ENCODE peak calls at places on chromosomes 12 and 14, in seven cellular contexts. One of them, this sample, is unnamed.

GRCh38 chr12:52059582-52060497 is 8.6 kb downstream of the NR4A1 start:
- DNase-seq in AG04450: no peak
- DNase-seq in HuH-7.5: no peak
- DNase-seq in HFF-Myc: no peak
- DNase-seq in CD4-positive, alpha-beta T cell: no peak
- DNase-seq in activated CD4-positive, CD25-positive, alpha-beta regulatory T cell: no peak
- DNase-seq in LoVo: no peak
- DNase-seq in this sample: no peak

GRCh38 chr14:71209888-71210287 is 302.6 kb downstream of the PCNX1 start:
- DNase-seq in CD4-positive, alpha-beta T cell: no peak
- DNase-seq in HuH-7.5: no peak
- DNase-seq in activated CD4-positive, CD25-positive, alpha-beta regulatory T cell: no peak
- DNase-seq in HFF-Myc: peak
- DNase-seq in LoVo: no peak
- DNase-seq in AG04450: no peak
- DNase-seq in this sample: no peak

GRCh38 chr12:113040722-113041168 is 15.8 kb upstream of the DTX1 start:
- DNase-seq in LoVo: peak
- DNase-seq in AG04450: no peak
- DNase-seq in HFF-Myc: peak
- DNase-seq in CD4-positive, alpha-beta T cell: no peak
- DNase-seq in HuH-7.5: no peak
- DNase-seq in activated CD4-positive, CD25-positive, alpha-beta regulatory T cell: no peak
- DNase-seq in this sample: no peak

GRCh38 chr14:99768381-99768780 is 24.8 kb upstream of the EML1 start:
- DNase-seq in AG04450: no peak
- DNase-seq in activated CD4-positive, CD25-positive, alpha-beta regulatory T cell: no peak
- DNase-seq in HuH-7.5: no peak
- DNase-seq in HFF-Myc: no peak
- DNase-seq in LoVo: no peak
- DNase-seq in CD4-positive, alpha-beta T cell: no peak
- DNase-seq in this sample: no peak

GRCh38 chr12:94615284-94616216 is 34.8 kb downstream of the TMCC3 start:
- DNase-seq in LoVo: peak
- DNase-seq in HFF-Myc: no peak
- DNase-seq in HuH-7.5: no peak
- DNase-seq in AG04450: peak
- DNase-seq in CD4-positive, alpha-beta T cell: no peak
- DNase-seq in activated CD4-positive, CD25-positive, alpha-beta regulatory T cell: no peak
- DNase-seq in this sample: no peak

GRCh38 chr12:126742326-126742725 is 1524.6 kb upstream of the TMEM132C start:
- DNase-seq in HFF-Myc: no peak
- DNase-seq in HuH-7.5: no peak
- DNase-seq in AG04450: no peak
- DNase-seq in activated CD4-positive, CD25-positive, alpha-beta regulatory T cell: no peak
- DNase-seq in LoVo: no peak
- DNase-seq in CD4-positive, alpha-beta T cell: no peak
- DNase-seq in this sample: no peak

GRCh38 chr12:45290218-45290609 is 74.3 kb downstream of the ANO6 start:
- DNase-seq in AG04450: peak
- DNase-seq in LoVo: no peak
- DNase-seq in activated CD4-positive, CD25-positive, alpha-beta regulatory T cell: no peak
- DNase-seq in CD4-positive, alpha-beta T cell: no peak
- DNase-seq in HFF-Myc: peak
- DNase-seq in HuH-7.5: no peak
- DNase-seq in this sample: no peak

GRCh38 chr14:66099451-66099850 is 386.7 kb upstream of the CCDC196 start:
- DNase-seq in HFF-Myc: no peak
- DNase-seq in HuH-7.5: no peak
- DNase-seq in activated CD4-positive, CD25-positive, alpha-beta regulatory T cell: no peak
- DNase-seq in AG04450: no peak
- DNase-seq in CD4-positive, alpha-beta T cell: no peak
- DNase-seq in LoVo: no peak
- DNase-seq in this sample: no peak

GRCh38 chr12:87157791-87158190 is 871.4 kb downstream of the C12orf50 start:
- DNase-seq in AG04450: peak
- DNase-seq in CD4-positive, alpha-beta T cell: no peak
- DNase-seq in HFF-Myc: no peak
- DNase-seq in LoVo: peak
- DNase-seq in activated CD4-positive, CD25-positive, alpha-beta regulatory T cell: no peak
- DNase-seq in HuH-7.5: no peak
- DNase-seq in this sample: no peak

GRCh38 chr12:123905319-123905925 is 67.2 kb downstream of the CCDC92 start:
- DNase-seq in CD4-positive, alpha-beta T cell: peak
- DNase-seq in HuH-7.5: peak
- DNase-seq in activated CD4-positive, CD25-positive, alpha-beta regulatory T cell: peak
- DNase-seq in LoVo: peak
- DNase-seq in HFF-Myc: peak
- DNase-seq in AG04450: peak
- DNase-seq in this sample: peak

GRCh38 chr14:72692678-72693077 is 201.2 kb downstream of the DPF3 start:
- DNase-seq in activated CD4-positive, CD25-positive, alpha-beta regulatory T cell: no peak
- DNase-seq in CD4-positive, alpha-beta T cell: no peak
- DNase-seq in AG04450: no peak
- DNase-seq in HFF-Myc: no peak
- DNase-seq in LoVo: no peak
- DNase-seq in HuH-7.5: no peak
- DNase-seq in this sample: no peak

GRCh38 chr12:103969391-103969790 is 3.7 kb downstream of the TDG start:
- DNase-seq in AG04450: no peak
- DNase-seq in CD4-positive, alpha-beta T cell: no peak
- DNase-seq in HFF-Myc: no peak
- DNase-seq in activated CD4-positive, CD25-positive, alpha-beta regulatory T cell: no peak
- DNase-seq in LoVo: no peak
- DNase-seq in HuH-7.5: no peak
- DNase-seq in this sample: no peak

GRCh38 chr12:113470871-113471618 is 626 bp downstream of the LHX5 start:
- DNase-seq in HFF-Myc: no peak
- DNase-seq in AG04450: no peak
- DNase-seq in CD4-positive, alpha-beta T cell: no peak
- DNase-seq in HuH-7.5: no peak
- DNase-seq in activated CD4-positive, CD25-positive, alpha-beta regulatory T cell: no peak
- DNase-seq in LoVo: no peak
- DNase-seq in this sample: no peak

GRCh38 chr12:59579616-59580015 is 16.2 kb upstream of the SLC16A7 start:
- DNase-seq in HuH-7.5: no peak
- DNase-seq in LoVo: no peak
- DNase-seq in activated CD4-positive, CD25-positive, alpha-beta regulatory T cell: no peak
- DNase-seq in CD4-positive, alpha-beta T cell: no peak
- DNase-seq in AG04450: no peak
- DNase-seq in HFF-Myc: no peak
- DNase-seq in this sample: no peak

GRCh38 chr12:105617141-105617540 is 286.6 kb downstream of the C12orf75 start:
- DNase-seq in CD4-positive, alpha-beta T cell: no peak
- DNase-seq in LoVo: no peak
- DNase-seq in activated CD4-positive, CD25-positive, alpha-beta regulatory T cell: no peak
- DNase-seq in HuH-7.5: no peak
- DNase-seq in AG04450: no peak
- DNase-seq in HFF-Myc: no peak
- DNase-seq in this sample: no peak

GRCh38 chr12:34347367-34347766 is 325.1 kb downstream of the ALG10 start:
- DNase-seq in HFF-Myc: no peak
- DNase-seq in AG04450: no peak
- DNase-seq in CD4-positive, alpha-beta T cell: no peak
- DNase-seq in LoVo: peak
- DNase-seq in HuH-7.5: peak
- DNase-seq in activated CD4-positive, CD25-positive, alpha-beta regulatory T cell: no peak
- DNase-seq in this sample: no peak

GRCh38 chr12:94831081-94831747 is 172.3 kb downstream of the NDUFA12 start:
- DNase-seq in activated CD4-positive, CD25-positive, alpha-beta regulatory T cell: no peak
- DNase-seq in CD4-positive, alpha-beta T cell: peak
- DNase-seq in HuH-7.5: no peak
- DNase-seq in LoVo: no peak
- DNase-seq in AG04450: no peak
- DNase-seq in HFF-Myc: no peak
- DNase-seq in this sample: no peak

GRCh38 chr12:62640910-62641448 is 174.4 kb downstream of the MON2 start:
- DNase-seq in HFF-Myc: peak
- DNase-seq in LoVo: no peak
- DNase-seq in CD4-positive, alpha-beta T cell: no peak
- DNase-seq in HuH-7.5: no peak
- DNase-seq in AG04450: no peak
- DNase-seq in activated CD4-positive, CD25-positive, alpha-beta regulatory T cell: no peak
- DNase-seq in this sample: no peak

GRCh38 chr14:72801841-72802587 is 91.9 kb downstream of the DPF3 start:
- DNase-seq in HFF-Myc: no peak
- DNase-seq in HuH-7.5: no peak
- DNase-seq in LoVo: no peak
- DNase-seq in activated CD4-positive, CD25-positive, alpha-beta regulatory T cell: no peak
- DNase-seq in CD4-positive, alpha-beta T cell: no peak
- DNase-seq in AG04450: no peak
- DNase-seq in this sample: no peak

GRCh38 chr12:77685906-77686305 is 144.8 kb upstream of the NAV3 start:
- DNase-seq in activated CD4-positive, CD25-positive, alpha-beta regulatory T cell: no peak
- DNase-seq in CD4-positive, alpha-beta T cell: no peak
- DNase-seq in HuH-7.5: no peak
- DNase-seq in AG04450: no peak
- DNase-seq in LoVo: no peak
- DNase-seq in HFF-Myc: no peak
- DNase-seq in this sample: no peak

GRCh38 chr12:26011099-26011498 is 52.6 kb downstream of the RASSF8 start:
- DNase-seq in HuH-7.5: no peak
- DNase-seq in activated CD4-positive, CD25-positive, alpha-beta regulatory T cell: no peak
- DNase-seq in AG04450: peak
- DNase-seq in LoVo: no peak
- DNase-seq in CD4-positive, alpha-beta T cell: no peak
- DNase-seq in HFF-Myc: peak
- DNase-seq in this sample: no peak

GRCh38 chr12:47870175-47870781 is 34.5 kb downstream of the VDR start:
- DNase-seq in HuH-7.5: peak
- DNase-seq in LoVo: no peak
- DNase-seq in CD4-positive, alpha-beta T cell: no peak
- DNase-seq in AG04450: no peak
- DNase-seq in activated CD4-positive, CD25-positive, alpha-beta regulatory T cell: no peak
- DNase-seq in HFF-Myc: no peak
- DNase-seq in this sample: no peak

GRCh38 chr14:90368946-90369721 is 27.7 kb upstream of the CALM1 start:
- DNase-seq in HuH-7.5: no peak
- DNase-seq in AG04450: no peak
- DNase-seq in activated CD4-positive, CD25-positive, alpha-beta regulatory T cell: no peak
- DNase-seq in LoVo: peak
- DNase-seq in CD4-positive, alpha-beta T cell: no peak
- DNase-seq in HFF-Myc: peak
- DNase-seq in this sample: no peak

GRCh38 chr14:30620178-30620577 is 1.9 kb upstream of the SCFD1 start:
- DNase-seq in HFF-Myc: no peak
- DNase-seq in HuH-7.5: no peak
- DNase-seq in activated CD4-positive, CD25-positive, alpha-beta regulatory T cell: no peak
- DNase-seq in AG04450: no peak
- DNase-seq in CD4-positive, alpha-beta T cell: no peak
- DNase-seq in LoVo: peak
- DNase-seq in this sample: no peak

GRCh38 chr12:52506858-52507715 is 13.1 kb downstream of the KRT5 start:
- DNase-seq in AG04450: peak
- DNase-seq in activated CD4-positive, CD25-positive, alpha-beta regulatory T cell: no peak
- DNase-seq in CD4-positive, alpha-beta T cell: no peak
- DNase-seq in LoVo: peak
- DNase-seq in HuH-7.5: peak
- DNase-seq in HFF-Myc: no peak
- DNase-seq in this sample: no peak

GRCh38 chr14:57610631-57611030 is 117.0 kb upstream of the CCDC198 start:
- DNase-seq in HuH-7.5: no peak
- DNase-seq in CD4-positive, alpha-beta T cell: no peak
- DNase-seq in LoVo: no peak
- DNase-seq in activated CD4-positive, CD25-positive, alpha-beta regulatory T cell: no peak
- DNase-seq in HFF-Myc: no peak
- DNase-seq in AG04450: no peak
- DNase-seq in this sample: no peak

GRCh38 chr14:68665116-68665515 is 127.8 kb downstream of the ZFP36L1 start:
- DNase-seq in HuH-7.5: no peak
- DNase-seq in AG04450: no peak
- DNase-seq in HFF-Myc: no peak
- DNase-seq in CD4-positive, alpha-beta T cell: no peak
- DNase-seq in LoVo: no peak
- DNase-seq in activated CD4-positive, CD25-positive, alpha-beta regulatory T cell: no peak
- DNase-seq in this sample: no peak

GRCh38 chr12:52581481-52581880 is 7.8 kb upstream of the KRT74 start:
- DNase-seq in AG04450: no peak
- DNase-seq in HuH-7.5: no peak
- DNase-seq in HFF-Myc: no peak
- DNase-seq in CD4-positive, alpha-beta T cell: no peak
- DNase-seq in activated CD4-positive, CD25-positive, alpha-beta regulatory T cell: no peak
- DNase-seq in LoVo: no peak
- DNase-seq in this sample: no peak

GRCh38 chr12:3342051-3342450 is 149.0 kb upstream of the PRMT8 start:
- DNase-seq in CD4-positive, alpha-beta T cell: no peak
- DNase-seq in LoVo: peak
- DNase-seq in AG04450: no peak
- DNase-seq in HuH-7.5: peak
- DNase-seq in activated CD4-positive, CD25-positive, alpha-beta regulatory T cell: no peak
- DNase-seq in HFF-Myc: peak
- DNase-seq in this sample: no peak

GRCh38 chr12:30746190-30746589 is 8.6 kb downstream of the CAPRIN2 start:
- DNase-seq in LoVo: no peak
- DNase-seq in HuH-7.5: no peak
- DNase-seq in activated CD4-positive, CD25-positive, alpha-beta regulatory T cell: no peak
- DNase-seq in CD4-positive, alpha-beta T cell: no peak
- DNase-seq in AG04450: no peak
- DNase-seq in HFF-Myc: no peak
- DNase-seq in this sample: no peak

GRCh38 chr12:108750471-108751402 is 19.4 kb upstream of the CORO1C start:
- DNase-seq in LoVo: no peak
- DNase-seq in CD4-positive, alpha-beta T cell: no peak
- DNase-seq in AG04450: no peak
- DNase-seq in HFF-Myc: no peak
- DNase-seq in activated CD4-positive, CD25-positive, alpha-beta regulatory T cell: no peak
- DNase-seq in HuH-7.5: no peak
- DNase-seq in this sample: no peak

GRCh38 chr12:10214131-10214876 is 1.6 kb downstream of the GABARAPL1 start:
- DNase-seq in LoVo: no peak
- DNase-seq in CD4-positive, alpha-beta T cell: no peak
- DNase-seq in HuH-7.5: no peak
- DNase-seq in activated CD4-positive, CD25-positive, alpha-beta regulatory T cell: no peak
- DNase-seq in HFF-Myc: no peak
- DNase-seq in AG04450: no peak
- DNase-seq in this sample: no peak

GRCh38 chr14:57692671-57693070 is 173.2 kb downstream of the SLC35F4 start:
- DNase-seq in CD4-positive, alpha-beta T cell: no peak
- DNase-seq in LoVo: peak
- DNase-seq in HFF-Myc: peak
- DNase-seq in HuH-7.5: no peak
- DNase-seq in AG04450: peak
- DNase-seq in activated CD4-positive, CD25-positive, alpha-beta regulatory T cell: no peak
- DNase-seq in this sample: no peak

GRCh38 chr14:94138256-94138655 is 8.9 kb upstream of the IFI27L2 start:
- DNase-seq in CD4-positive, alpha-beta T cell: no peak
- DNase-seq in AG04450: no peak
- DNase-seq in HuH-7.5: no peak
- DNase-seq in activated CD4-positive, CD25-positive, alpha-beta regulatory T cell: no peak
- DNase-seq in HFF-Myc: no peak
- DNase-seq in LoVo: no peak
- DNase-seq in this sample: no peak

GRCh38 chr14:73058923-73059311 is 583 bp downstream of the RBM25 start:
- DNase-seq in activated CD4-positive, CD25-positive, alpha-beta regulatory T cell: no peak
- DNase-seq in AG04450: no peak
- DNase-seq in CD4-positive, alpha-beta T cell: no peak
- DNase-seq in HFF-Myc: no peak
- DNase-seq in LoVo: peak
- DNase-seq in HuH-7.5: peak
- DNase-seq in this sample: no peak

GRCh38 chr12:240566-240965 is 22.1 kb downstream of the SLC6A13 start:
- DNase-seq in LoVo: no peak
- DNase-seq in HuH-7.5: no peak
- DNase-seq in CD4-positive, alpha-beta T cell: no peak
- DNase-seq in activated CD4-positive, CD25-positive, alpha-beta regulatory T cell: no peak
- DNase-seq in HFF-Myc: no peak
- DNase-seq in AG04450: no peak
- DNase-seq in this sample: no peak

GRCh38 chr12:11746024-11746771 is 96.7 kb downstream of the ETV6 start:
- DNase-seq in CD4-positive, alpha-beta T cell: no peak
- DNase-seq in AG04450: no peak
- DNase-seq in HuH-7.5: no peak
- DNase-seq in activated CD4-positive, CD25-positive, alpha-beta regulatory T cell: no peak
- DNase-seq in LoVo: peak
- DNase-seq in HFF-Myc: no peak
- DNase-seq in this sample: no peak